ENCODE peak calls at places on chromosomes 6 and 20, in six cellular contexts. N is hypothalamus; I is keratinocyte; Y is mesendoderm; Q is activated CD4-positive, alpha-beta T cell treated with anti-CD3 and anti-CD28 coated beads for 4 hours; U is Peyer's patch. D is an unnamed sample.

GRCh38 chr20:53652859-53653520 is 59.4 kb upstream of the ZNF217 start:
- DNase-seq in N (no peak), I (no peak), Y (no peak), Q (no peak), U (no peak), D (no peak)

GRCh38 chr20:2349801-2350200 is 30.9 kb upstream of the TGM6 start:
- DNase-seq in N (no peak), I (no peak), Y (peak), Q (no peak), U (no peak), D (no peak)

GRCh38 chr6:33075568-33076405 is at the start of gene HLA-DPB1:
- DNase-seq in N (no peak), I (no peak), Y (no peak), Q (peak), U (no peak), D (peak)

GRCh38 chr6:10478187-10479040 is 42.7 kb upstream of the GCNT2 start:
- DNase-seq in N (no peak), I (no peak), Y (peak), Q (no peak), U (no peak), D (peak)

GRCh38 chr20:10848810-10849370 is 175.1 kb upstream of the JAG1 start:
- DNase-seq in N (no peak), I (peak), Y (peak), Q (no peak), U (peak), D (no peak)

GRCh38 chr6:100171533-100172321 is 177.7 kb upstream of the MCHR2 start:
- DNase-seq in N (no peak), I (peak), Y (no peak), Q (no peak), U (no peak), D (no peak)

GRCh38 chr6:87756858-87757257 is 54.8 kb upstream of the AKIRIN2 start:
- DNase-seq in N (peak), I (peak), Y (peak), Q (peak), U (no peak), D (no peak)

GRCh38 chr20:50590348-50590664 is 80.1 kb downstream of the PTPN1 start:
- DNase-seq in N (no peak), I (no peak), Y (no peak), Q (no peak), U (no peak), D (no peak)

GRCh38 chr6:12150812-12151432 is 138.8 kb downstream of the HIVEP1 start:
- DNase-seq in N (peak), I (no peak), Y (peak), Q (peak), U (no peak), D (no peak)

GRCh38 chr6:115898246-115898645 is 162.4 kb downstream of the FRK start:
- DNase-seq in N (no peak), I (no peak), Y (peak), Q (no peak), U (no peak), D (no peak)

GRCh38 chr6:82616386-82617028 is 252.9 kb downstream of the TPBG start:
- DNase-seq in N (no peak), I (no peak), Y (peak), Q (no peak), U (no peak), D (no peak)

D was measured in immature natural killer cell.